ENCODE peak calls at places on chromosomes 12 and 14, in nine cellular contexts. J, M, U, V, R, F, B, E and G are unnamed samples. For H3K36me3 and H3K9me3, the result is how much of the 10 kb centered on the place peaks cover.

GRCh38 chr14:51692646-51693045 is 40.9 kb downstream of the FRMD6 start:
- DNase-seq in R (no peak), F (no peak), J (no peak), B (no peak), M (no peak), U (no peak), V (no peak), E (no peak), G (no peak)

GRCh38 chr12:46825526-46826414 is at the start of gene SLC38A4:
- DNase-seq in V (no peak), J (peak), M (peak), F (peak), U (peak), E (no peak), B (peak), R (peak), G (no peak)

GRCh38 chr14:33376510-33376909 is 437.8 kb downstream of the NPAS3 start:
- DNase-seq in B (no peak), U (no peak), M (no peak), V (no peak), J (no peak), E (no peak), R (no peak), F (peak), G (no peak)

GRCh38 chr12:79347852-79348251 is 342.9 kb downstream of the PAWR start:
- DNase-seq in J (no peak), U (no peak), B (no peak), E (no peak), V (no peak), F (no peak), M (no peak), R (no peak), G (no peak)

GRCh38 chr14:38944691-38945090 is 158.3 kb downstream of the SEC23A start:
- DNase-seq in U (no peak), B (no peak), E (no peak), V (no peak), J (no peak), M (no peak), R (no peak), F (no peak), G (no peak)

GRCh38 chr14:66395300-66395699 is 90.9 kb upstream of the CCDC196 start:
- DNase-seq in B (no peak), E (no peak), M (no peak), V (peak), J (no peak), U (no peak), R (no peak), F (no peak), G (no peak)

GRCh38 chr14:103091041-103091882 is 3.3 kb upstream of the EXOC3L4 start:
- DNase-seq in E (peak), J (peak), F (peak), B (peak), U (peak), V (peak), M (peak), R (peak), G (peak)

GRCh38 chr12:31647106-31647505 is 12.4 kb upstream of the ETFBKMT start:
- DNase-seq in E (no peak), U (no peak), M (no peak), R (no peak), F (no peak), J (no peak), B (no peak), V (no peak), G (peak)

GRCh38 chr14:103418508-103418818 is 33.2 kb downstream of the MARK3 start:
- DNase-seq in U (peak), V (no peak), F (no peak), E (no peak), J (no peak), R (no peak), B (no peak), M (peak), G (no peak)

GRCh38 chr14:23644919-23645336 is 8.8 kb downstream of the DHRS2 start:
- DNase-seq in U (no peak), E (no peak), R (no peak), V (no peak), J (no peak), M (no peak), F (no peak), B (no peak), G (no peak)

GRCh38 chr12:55009171-55009570 is 10.6 kb upstream of the NEUROD4 start:
- DNase-seq in E (no peak), M (no peak), V (no peak), U (no peak), J (no peak), F (no peak), R (no peak), B (no peak), G (no peak)

GRCh38 chr12:98646165-98646764 is 1.2 kb downstream of the APAF1 start:
- DNase-seq in M (peak), V (no peak), E (no peak), F (no peak), J (no peak), B (no peak), U (peak), R (peak), G (peak)

GRCh38 chr12:120649442-120650248 is 9.2 kb downstream of the CABP1 start:
- DNase-seq in F (no peak), J (no peak), V (no peak), U (peak), M (peak), R (peak), E (no peak), B (no peak), G (no peak)
- H3K4me3 ChIP-seq in F (peak), J (peak), V (no peak), U (no peak), M (peak), R (peak), E (no peak), B (no peak), G (no peak)

GRCh38 chr12:57826400-57826799 is 7.9 kb upstream of the AVIL start:
- DNase-seq in E (no peak), B (no peak), F (no peak), R (no peak), J (no peak), M (no peak), V (no peak), U (no peak), G (no peak)
- H3K36me3 ChIP-seq in E (half or more), B (half or more), F (under half), R (under half), J (half or more), M (half or more), V (half or more), U (under half), G (half or more)

GRCh38 chr12:22299294-22299912 is 35.1 kb downstream of the ST8SIA1 start:
- DNase-seq in V (no peak), R (peak), U (no peak), E (no peak), M (no peak), B (no peak), F (no peak), J (peak), G (no peak)
- H3K9me3 ChIP-seq in V (under half), R (under half), U (under half), E (under half), M (under half), B (under half), F (under half), J (under half), G (under half)

DNA sequence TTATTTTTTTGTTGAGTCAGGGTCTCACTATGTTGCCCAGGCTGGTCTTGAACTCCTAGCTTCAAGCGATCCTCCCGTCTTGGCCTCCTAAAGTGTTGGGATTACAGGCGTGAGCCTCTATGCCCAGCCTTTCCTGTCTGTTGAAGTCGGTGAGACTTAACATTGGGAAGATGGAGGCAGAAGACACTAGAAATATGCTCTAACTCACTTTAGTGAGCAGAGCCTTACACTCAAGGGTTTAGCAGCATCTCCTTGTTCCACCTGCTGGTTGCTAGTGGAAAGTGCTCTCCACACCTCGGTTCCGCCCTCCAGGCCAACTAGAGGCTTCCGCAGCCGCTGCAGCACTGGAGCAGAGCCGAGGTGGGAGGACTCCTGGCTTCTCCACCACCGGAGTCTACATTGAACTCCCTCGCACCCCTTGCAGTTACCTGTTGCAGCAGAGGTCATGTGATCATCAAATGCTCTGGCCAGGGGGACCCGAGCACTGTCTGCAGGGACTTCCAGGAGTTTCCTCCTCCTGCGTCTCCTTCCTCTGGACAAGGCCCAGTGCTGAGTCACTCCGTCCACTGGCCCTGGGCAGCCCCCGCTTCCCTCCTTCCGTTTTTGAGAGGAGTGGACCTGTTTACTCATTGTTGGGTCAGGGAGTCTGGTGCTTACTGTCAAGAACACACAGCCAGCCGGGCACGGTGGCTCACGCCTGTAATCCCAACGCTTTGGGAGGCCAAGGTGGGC is 9.4 kb upstream of the HVCN1 start:
- DNase-seq in R (peak), B (peak), V (peak), U (peak), E (peak), J (peak), M (peak), F (peak), G (peak)
- H3K4me3 ChIP-seq in R (no peak), B (no peak), V (no peak), U (no peak), E (no peak), J (no peak), M (peak), F (no peak), G (no peak)

GRCh38 chr12:101299931-101300330 is 20.0 kb downstream of the UTP20 start:
- DNase-seq in B (no peak), F (no peak), U (no peak), R (no peak), V (no peak), E (no peak), M (no peak), J (no peak), G (no peak)
- H3K36me3 ChIP-seq in B (under half), F (under half), U (under half), R (under half), V (half or more), E (under half), M (half or more), J (half or more), G (under half)

GRCh38 chr12:92600052-92600451 is 102.7 kb upstream of the PLEKHG7 start:
- DNase-seq in V (no peak), F (no peak), R (no peak), E (no peak), M (no peak), U (no peak), B (no peak), J (no peak), G (no peak)
- H3K9me3 ChIP-seq in V (under half), F (under half), R (under half), E (under half), M (under half), U (under half), B (under half), J (under half), G (under half)

DNA sequence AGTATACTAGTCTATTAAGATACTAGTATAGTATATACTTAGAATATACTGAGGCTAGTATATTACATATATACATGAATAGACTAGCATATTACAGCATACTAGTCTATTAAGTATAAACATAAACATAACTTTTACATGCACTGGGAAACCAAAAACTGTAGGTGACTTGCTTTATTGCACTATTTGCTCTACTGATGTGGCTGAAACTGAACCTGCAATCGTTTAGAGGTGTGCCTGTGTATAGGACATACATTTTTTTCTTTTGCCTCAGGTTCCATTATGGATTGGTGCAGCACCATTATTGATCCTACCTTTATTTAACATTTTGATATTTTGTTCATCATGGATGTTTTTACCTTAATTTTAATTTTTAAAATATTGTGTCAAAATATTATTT is 143.2 kb upstream of the RGS6 start:
- DNase-seq in F (no peak), M (no peak), U (no peak), J (no peak), V (no peak), R (no peak), B (no peak), E (no peak), G (no peak)
- H3K4me3 ChIP-seq in F (no peak), M (no peak), U (no peak), J (no peak), V (no peak), R (no peak), B (no peak), E (no peak), G (no peak)

GRCh38 chr12:53194973-53195372 is 12.1 kb downstream of the ITGB7 start:
- DNase-seq in B (no peak), R (no peak), F (no peak), V (no peak), E (no peak), M (no peak), U (no peak), J (no peak), G (no peak)
- H3K36me3 ChIP-seq in B (under half), R (under half), F (under half), V (half or more), E (half or more), M (under half), U (under half), J (under half), G (under half)

GRCh38 chr12:132205271-132206092 is 61.2 kb downstream of the NOC4L start:
- DNase-seq in R (peak), U (no peak), V (no peak), J (no peak), B (no peak), F (no peak), M (peak), E (no peak), G (no peak)

GRCh38 chr12:132204822-132205270 is 60.6 kb downstream of the NOC4L start:
- DNase-seq in F (no peak), E (no peak), R (no peak), M (no peak), U (no peak), B (no peak), J (no peak), V (no peak), G (no peak)

GRCh38 chr12:132208153-132208823 is 64.0 kb downstream of the NOC4L start:
- DNase-seq in R (no peak), M (no peak), F (no peak), U (no peak), B (no peak), E (no peak), J (no peak), V (no peak), G (no peak)

GRCh38 chr12:132206093-132206434 is 61.8 kb downstream of the NOC4L start:
- DNase-seq in E (no peak), F (no peak), M (no peak), U (no peak), V (no peak), R (no peak), B (no peak), J (no peak), G (no peak)

GRCh38 chr12:132207083-132207775 is 63.0 kb downstream of the NOC4L start:
- DNase-seq in M (no peak), V (no peak), R (no peak), J (no peak), B (no peak), U (no peak), F (no peak), E (no peak), G (no peak)
- H3K9me3 ChIP-seq in M (under half), V (under half), R (under half), J (under half), B (under half), U (under half), F (under half), E (under half), G (under half)